ENCODE peak calls at places on chromosomes 16 and 17, in seven cellular contexts. T is neuronal stem cell, U is left ventricle myocardium inferior, V is tibial nerve, X is WERI-Rb-1, K is stomach, R is AG04450. O is an unnamed sample.

GRCh38 chr17:48757524-48757961 is 29.0 kb upstream of the HOXB13 start:
- DNase-seq in T (no peak), U (no peak), V (no peak), X (no peak), K (no peak), R (no peak), O (no peak)

GRCh38 chr16:74608381-74608780 is 1.5 kb upstream of the GLG1 start:
- DNase-seq in T (no peak), U (no peak), V (no peak), X (no peak), K (no peak), R (no peak), O (no peak)

GRCh38 chr16:14202697-14203096 is 131.6 kb downstream of the MRTFB start:
- DNase-seq in T (no peak), U (no peak), V (no peak), X (no peak), K (no peak), R (no peak), O (no peak)

GRCh38 chr16:15770512-15770911 is 86.3 kb downstream of the MYH11 start:
- DNase-seq in T (no peak), U (no peak), V (no peak), X (no peak), K (no peak), R (peak; percentile 11), O (no peak)

GRCh38 chr17:61461586-61461966 is 9.4 kb downstream of the TBX4 start:
- DNase-seq in T (no peak), U (no peak), V (no peak), X (no peak), K (no peak), R (no peak), O (no peak)

GRCh38 chr17:48563867-48564199 is 14.3 kb downstream of the HOXB4 start:
- DNase-seq in T (no peak), U (no peak), V (no peak), X (no peak), K (no peak), R (no peak), O (no peak)

GRCh38 chr17:79664925-79665738 is 54.3 kb upstream of the RBFOX3 start:
- DNase-seq in T (no peak), U (peak; percentile 75), V (peak; percentile 57), X (peak; percentile 69), K (peak; percentile 93), R (no peak), O (peak; percentile 63)

GRCh38 chr17:76561332-76561731 is 21.5 kb downstream of the PRCD start:
- DNase-seq in T (no peak), U (no peak), V (no peak), X (no peak), K (no peak), R (no peak), O (no peak)

GRCh38 chr16:31138621-31139578 is 3.4 kb upstream of the PRSS8 start:
- DNase-seq in T (no peak), U (peak; percentile 48), V (no peak), X (no peak), K (peak; percentile 91), R (no peak), O (peak; percentile 79)

GRCh38 chr16:31127182-31127581 is 8.3 kb downstream of the PRSS8 start:
- DNase-seq in T (no peak), U (no peak), V (no peak), X (no peak), K (no peak), R (no peak), O (no peak)

GRCh38 chr17:13107726-13108235 is 90.0 kb upstream of the ELAC2 start:
- DNase-seq in T (no peak), U (no peak), V (no peak), X (no peak), K (no peak), R (no peak), O (no peak)

GRCh38 chr17:82893779-82894178 is 54.0 kb upstream of the ZNF750 start:
- DNase-seq in T (no peak), U (no peak), V (no peak), X (no peak), K (no peak), R (no peak), O (no peak)

GRCh38 chr16:49608801-49609200 is 235.2 kb downstream of the C16orf78 start:
- DNase-seq in T (no peak), U (no peak), V (no peak), X (peak; percentile 57), K (no peak), R (peak; percentile 30), O (peak; percentile 66)

GRCh38 chr16:50023626-50024025 is 1.4 kb upstream of the CNEP1R1 start:
- DNase-seq in T (no peak), U (no peak), V (no peak), X (no peak), K (no peak), R (no peak), O (no peak)

GRCh38 chr16:1076801-1077576 is 4.4 kb downstream of the SSTR5 start:
- DNase-seq in T (no peak), U (no peak), V (no peak), X (peak; percentile 87), K (no peak), R (no peak), O (no peak)

GRCh38 chr17:57086069-57086930 is 1.3 kb downstream of the AKAP1 start:
- DNase-seq in T (peak; percentile 14), U (no peak), V (no peak), X (peak; percentile 50), K (peak; percentile 50), R (no peak), O (no peak)

GRCh38 chr16:84357191-84357651 is 11.1 kb upstream of the ATP2C2 start:
- DNase-seq in T (no peak), U (no peak), V (no peak), X (no peak), K (no peak), R (no peak), O (no peak)

GRCh38 chr16:35599429-35600165 is 2140.2 kb downstream of the TP53TG3F start:
- DNase-seq in T (no peak), U (no peak), V (no peak), X (no peak), K (no peak), R (no peak), O (no peak)

GRCh38 chr16:35596467-35596866 is 2137.1 kb downstream of the TP53TG3F start:
- DNase-seq in T (no peak), U (no peak), V (no peak), X (peak; percentile 31), K (no peak), R (no peak), O (no peak)

GRCh38 chr16:35598696-35599332 is 2139.4 kb downstream of the TP53TG3F start:
- DNase-seq in T (no peak), U (no peak), V (no peak), X (peak; percentile 15), K (no peak), R (no peak), O (no peak)

GRCh38 chr16:35605921-35606320 is 2146.5 kb downstream of the TP53TG3F start:
- DNase-seq in T (no peak), U (no peak), V (no peak), X (no peak), K (no peak), R (no peak), O (no peak)

GRCh38 chr16:35602116-35602515 is 2142.7 kb downstream of the TP53TG3F start:
- DNase-seq in T (no peak), U (no peak), V (no peak), X (no peak), K (no peak), R (no peak), O (no peak)
- H3K9me3 ChIP-seq in T (peaks cover 10% of the 10 kb centered on the region), U (no peaks in the 10 kb centered on the region), V (no peaks in the 10 kb centered on the region), X (no peaks in the 10 kb centered on the region), K (peaks cover 24% of the 10 kb centered on the region), R (peaks cover 25% of the 10 kb centered on the region), O (no peaks in the 10 kb centered on the region)

DNA sequence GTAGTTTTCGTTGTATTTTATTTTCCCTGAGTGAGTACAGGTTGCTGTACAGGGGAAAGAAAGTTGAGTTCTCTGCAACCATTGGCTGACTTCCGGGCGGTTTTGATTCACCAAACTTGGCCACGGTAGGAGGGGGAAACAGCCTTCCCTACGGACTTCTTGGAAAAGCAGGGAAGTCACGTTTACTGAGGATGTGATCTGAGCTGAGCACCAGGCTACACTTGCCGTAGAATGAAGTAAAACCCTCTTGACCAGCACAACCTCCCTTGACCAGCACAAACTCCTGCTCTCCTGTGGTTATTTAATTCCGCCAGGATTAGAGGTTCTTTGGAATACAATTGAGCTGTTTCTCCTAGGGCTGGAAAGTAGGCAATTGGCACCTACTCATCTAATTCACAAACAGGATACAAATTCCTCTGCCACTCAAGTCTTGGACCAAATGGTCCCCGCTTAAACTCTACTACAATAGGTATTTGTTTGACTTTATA is 242.0 kb upstream of the RBFOX1 start:
- DNase-seq in T (peak; percentile 39), U (no peak), V (no peak), X (no peak), K (no peak), R (no peak), O (no peak)
- H3K4me3 ChIP-seq in T (no peak overlapping the region), U (no peak overlapping the region), V (no peak overlapping the region), X (no peak overlapping the region), K (no peak overlapping the region), R (no peak overlapping the region), O (no peak overlapping the region)

GRCh38 chr16:65318590-65319267 is 196.9 kb upstream of the CDH11 start:
- DNase-seq in T (no peak), U (no peak), V (no peak), X (no peak), K (no peak), R (no peak), O (no peak)
- H3K27ac ChIP-seq in T (no peak overlapping the region), U (no peak overlapping the region), V (no peak overlapping the region), X (peak overlapping the region; percentile 18), K (no peak overlapping the region), R (no peak overlapping the region), O (no peak overlapping the region)

DNA sequence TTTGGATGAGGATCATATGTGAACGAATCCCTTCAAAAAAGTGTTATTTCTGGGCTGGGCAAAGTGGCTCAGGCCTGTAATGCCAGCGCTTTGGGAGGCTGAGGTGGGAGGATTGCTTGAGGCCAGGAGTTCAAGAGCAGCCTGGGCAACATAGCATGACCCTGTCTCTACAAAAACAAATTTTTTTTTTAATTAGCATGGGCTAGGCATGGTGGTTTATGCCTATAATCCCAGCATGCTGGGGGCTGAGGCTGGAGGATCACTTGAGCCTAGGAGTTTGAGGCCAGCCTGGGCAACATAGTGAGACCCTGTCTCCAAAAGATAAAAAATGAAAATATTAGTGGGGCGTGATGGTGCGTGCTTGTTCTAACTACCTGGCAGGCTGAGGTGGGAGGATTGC is 4.6 kb downstream of the TAOK1 start:
- DNase-seq in T (no peak), U (no peak), V (no peak), X (no peak), K (no peak), R (no peak), O (no peak)
- H3K9me3 ChIP-seq in T (no peaks in the 10 kb centered on the region), U (no peaks in the 10 kb centered on the region), V (no peaks in the 10 kb centered on the region), X (no peaks in the 10 kb centered on the region), K (no peaks in the 10 kb centered on the region), R (no peaks in the 10 kb centered on the region), O (no peaks in the 10 kb centered on the region)

DNA sequence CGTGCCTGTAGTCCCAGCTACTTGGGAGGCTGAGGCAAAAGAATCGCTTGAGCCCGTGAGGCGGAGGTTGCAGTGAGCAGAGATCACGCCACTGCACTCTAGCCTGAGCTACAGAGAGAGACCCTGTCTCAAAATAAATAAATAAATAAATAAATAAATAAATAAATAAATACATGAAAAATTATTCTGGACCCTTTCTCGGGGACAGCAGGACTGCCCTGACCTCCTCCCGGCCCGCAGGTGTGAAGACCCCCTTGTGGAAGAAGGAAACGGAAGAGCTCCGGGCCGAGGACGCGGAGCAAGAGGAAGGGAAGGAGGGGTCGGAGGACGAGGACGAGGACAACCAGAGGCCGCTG is 3.1 kb downstream of the C17orf50 start:
- DNase-seq in T (no peak), U (no peak), V (no peak), X (no peak), K (no peak), R (no peak), O (no peak)
- H3K4me3 ChIP-seq in T (peak overlapping the region; percentile 53), U (peak overlapping the region; percentile 67), V (peak overlapping the region; percentile 21), X (peak overlapping the region; percentile 77), K (peak overlapping the region; percentile 47), R (peak overlapping the region; percentile 22), O (peak overlapping the region; percentile 62)

O was measured in right atrium auricular region.